ENCODE peak calls at places on chromosome 7, in five cellular contexts. One of them, this sample, is unnamed.

GRCh38 chr7:50728184-50728583 is 54.5 kb downstream of the GRB10 start:
- DNase-seq in IMR-90: peak
- DNase-seq in stomach: no peak
- DNase-seq in fibroblast of the aortic adventitia: peak
- DNase-seq in AG09309: no peak
- DNase-seq in this sample: no peak

GRCh38 chr7:30927559-30927958 is 15.9 kb downstream of the AQP1 start:
- DNase-seq in fibroblast of the aortic adventitia: no peak
- DNase-seq in IMR-90: no peak
- DNase-seq in stomach: no peak
- DNase-seq in AG09309: no peak
- DNase-seq in this sample: no peak

GRCh38 chr7:149422065-149422913 is 38.6 kb downstream of the ZNF777 start:
- DNase-seq in AG09309: no peak
- DNase-seq in stomach: peak
- DNase-seq in IMR-90: peak
- DNase-seq in fibroblast of the aortic adventitia: peak
- DNase-seq in this sample: no peak

GRCh38 chr7:28868700-28869099 is 89.4 kb downstream of the TRIL start:
- DNase-seq in stomach: no peak
- DNase-seq in fibroblast of the aortic adventitia: no peak
- DNase-seq in IMR-90: no peak
- DNase-seq in AG09309: no peak
- DNase-seq in this sample: no peak

GRCh38 chr7:124536156-124536762 is 229.3 kb downstream of the GPR37 start:
- DNase-seq in IMR-90: peak
- DNase-seq in fibroblast of the aortic adventitia: no peak
- DNase-seq in AG09309: no peak
- DNase-seq in stomach: no peak
- DNase-seq in this sample: no peak

GRCh38 chr7:98659746-98660145 is 42.7 kb downstream of the NPTX2 start:
- DNase-seq in stomach: no peak
- DNase-seq in IMR-90: no peak
- DNase-seq in fibroblast of the aortic adventitia: no peak
- DNase-seq in AG09309: no peak
- DNase-seq in this sample: no peak

GRCh38 chr7:131424219-131424822 is 96.6 kb downstream of the MKLN1 start:
- DNase-seq in fibroblast of the aortic adventitia: peak
- DNase-seq in stomach: no peak
- DNase-seq in IMR-90: peak
- DNase-seq in AG09309: peak
- DNase-seq in this sample: no peak

GRCh38 chr7:13980474-13980873 is 9.0 kb downstream of the ETV1 start:
- DNase-seq in AG09309: no peak
- DNase-seq in IMR-90: no peak
- DNase-seq in stomach: no peak
- DNase-seq in fibroblast of the aortic adventitia: peak
- DNase-seq in this sample: no peak

GRCh38 chr7:45920543-45921380 is at the start of gene IGFBP3:
- DNase-seq in stomach: no peak
- DNase-seq in IMR-90: peak
- DNase-seq in fibroblast of the aortic adventitia: peak
- DNase-seq in AG09309: no peak
- DNase-seq in this sample: no peak

GRCh38 chr7:129210256-129210988 is 14.4 kb upstream of the AHCYL2 start:
- DNase-seq in stomach: peak
- DNase-seq in IMR-90: peak
- DNase-seq in AG09309: no peak
- DNase-seq in fibroblast of the aortic adventitia: peak
- DNase-seq in this sample: no peak

GRCh38 chr7:81267508-81267907 is 348.7 kb upstream of the SEMA3C start:
- DNase-seq in fibroblast of the aortic adventitia: peak
- DNase-seq in IMR-90: peak
- DNase-seq in AG09309: no peak
- DNase-seq in stomach: no peak
- DNase-seq in this sample: no peak

GRCh38 chr7:12802070-12802469 is 114.6 kb downstream of the ARL4A start:
- DNase-seq in IMR-90: no peak
- DNase-seq in stomach: peak
- DNase-seq in AG09309: no peak
- DNase-seq in fibroblast of the aortic adventitia: no peak
- DNase-seq in this sample: peak

GRCh38 chr7:6169805-6170520 is 102.5 kb downstream of the CYTH3 start:
- DNase-seq in fibroblast of the aortic adventitia: no peak
- DNase-seq in IMR-90: no peak
- DNase-seq in AG09309: no peak
- DNase-seq in stomach: no peak
- DNase-seq in this sample: no peak

GRCh38 chr7:17405786-17406185 is 107.3 kb downstream of the AHR start:
- DNase-seq in fibroblast of the aortic adventitia: peak
- DNase-seq in IMR-90: peak
- DNase-seq in stomach: no peak
- DNase-seq in AG09309: peak
- DNase-seq in this sample: no peak

GRCh38 chr7:38107486-38107893 is 70.6 kb upstream of the STARD3NL start:
- DNase-seq in fibroblast of the aortic adventitia: peak
- DNase-seq in IMR-90: peak
- DNase-seq in stomach: peak
- DNase-seq in AG09309: no peak
- DNase-seq in this sample: peak

GRCh38 chr7:65338346-65338745 is 35.3 kb upstream of the ZNF92 start:
- DNase-seq in fibroblast of the aortic adventitia: no peak
- DNase-seq in IMR-90: no peak
- DNase-seq in AG09309: no peak
- DNase-seq in stomach: no peak
- DNase-seq in this sample: no peak

GRCh38 chr7:100826546-100827329 is 585 bp downstream of the EPHB4 start:
- DNase-seq in IMR-90: no peak
- DNase-seq in AG09309: no peak
- DNase-seq in fibroblast of the aortic adventitia: no peak
- DNase-seq in stomach: no peak
- DNase-seq in this sample: no peak

GRCh38 chr7:74625446-74625845 is 32.1 kb upstream of the GTF2I start:
- DNase-seq in AG09309: peak
- DNase-seq in fibroblast of the aortic adventitia: peak
- DNase-seq in IMR-90: peak
- DNase-seq in stomach: no peak
- DNase-seq in this sample: peak

DNA sequence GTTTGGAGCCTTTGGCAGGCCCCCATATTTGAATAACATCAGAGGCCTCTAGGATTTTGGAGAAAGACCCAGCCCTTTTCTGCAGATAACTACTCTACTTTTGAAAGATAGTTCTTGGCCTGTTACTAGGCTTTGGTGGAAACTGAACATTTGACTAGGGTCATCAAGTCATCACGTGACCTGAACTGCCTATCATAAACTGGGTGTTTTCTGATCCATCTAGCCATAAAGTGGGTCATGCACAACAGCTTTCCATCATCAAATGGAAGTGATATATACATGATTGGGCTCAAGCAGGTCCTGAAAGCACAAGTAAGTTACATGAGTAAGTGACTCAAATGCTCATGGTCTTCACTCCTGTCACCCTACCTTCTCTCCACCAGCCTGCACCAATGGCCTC is 552.3 kb upstream of the GRM3 start:
- DNase-seq in AG09309: no peak
- DNase-seq in IMR-90: no peak
- DNase-seq in fibroblast of the aortic adventitia: no peak
- DNase-seq in stomach: no peak
- DNase-seq in this sample: no peak
- H3K4me3 ChIP-seq in AG09309: no peak
- H3K4me3 ChIP-seq in IMR-90: no peak
- H3K4me3 ChIP-seq in fibroblast of the aortic adventitia: no peak
- H3K4me3 ChIP-seq in stomach: no peak
- H3K4me3 ChIP-seq in this sample: no peak

GRCh38 chr7:26155531-26156375 is 3.8 kb downstream of the NFE2L3 start:
- DNase-seq in AG09309: peak
- DNase-seq in fibroblast of the aortic adventitia: peak
- DNase-seq in IMR-90: peak
- DNase-seq in stomach: no peak
- DNase-seq in this sample: peak
- TF ChIP-seq CTCF in AG09309: no peak
- TF ChIP-seq CTCF in fibroblast of the aortic adventitia: no peak
- TF ChIP-seq CTCF in IMR-90: no peak
- TF ChIP-seq CTCF in stomach: no peak
- TF ChIP-seq CTCF in this sample: peak

GRCh38 chr7:95324396-95324795 is at the start of gene PON1:
- DNase-seq in IMR-90: no peak
- DNase-seq in fibroblast of the aortic adventitia: no peak
- DNase-seq in AG09309: no peak
- DNase-seq in stomach: no peak
- DNase-seq in this sample: no peak
- H3K4me3 ChIP-seq in IMR-90: no peak
- H3K4me3 ChIP-seq in fibroblast of the aortic adventitia: no peak
- H3K4me3 ChIP-seq in AG09309: no peak
- H3K4me3 ChIP-seq in stomach: no peak
- H3K4me3 ChIP-seq in this sample: no peak

GRCh38 chr7:104111294-104111693 is 96.5 kb downstream of the ORC5 start:
- DNase-seq in stomach: no peak
- DNase-seq in IMR-90: no peak
- DNase-seq in AG09309: no peak
- DNase-seq in fibroblast of the aortic adventitia: no peak
- DNase-seq in this sample: no peak

DNA sequence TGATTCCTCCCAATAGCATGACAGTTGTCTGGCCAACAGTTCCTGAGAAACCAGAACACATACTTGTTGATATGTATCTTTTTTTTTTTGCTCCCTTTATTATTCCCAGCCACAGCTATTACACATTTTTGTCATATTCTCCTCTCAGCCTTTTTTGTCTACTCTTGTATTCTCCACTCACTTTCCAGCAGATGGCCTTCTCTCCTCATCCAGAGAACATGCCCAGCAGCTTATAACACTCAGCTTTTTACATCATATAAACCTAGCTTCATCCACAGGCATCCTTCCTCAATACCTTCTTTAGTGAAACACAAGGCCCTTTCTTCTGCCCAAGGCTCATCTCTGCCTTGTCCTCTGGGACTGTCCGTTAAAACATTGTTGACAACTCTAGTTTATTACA is 101.7 kb downstream of the ORC5 start:
- DNase-seq in IMR-90: peak
- DNase-seq in stomach: no peak
- DNase-seq in fibroblast of the aortic adventitia: peak
- DNase-seq in AG09309: peak
- DNase-seq in this sample: peak
- TF ChIP-seq CTCF in IMR-90: peak
- TF ChIP-seq CTCF in stomach: no peak
- TF ChIP-seq CTCF in fibroblast of the aortic adventitia: peak
- TF ChIP-seq CTCF in AG09309: peak
- TF ChIP-seq CTCF in this sample: peak

GRCh38 chr7:112080441-112080840 is 125.8 kb downstream of the DOCK4 start:
- DNase-seq in IMR-90: peak
- DNase-seq in AG09309: peak
- DNase-seq in fibroblast of the aortic adventitia: peak
- DNase-seq in stomach: no peak
- DNase-seq in this sample: peak
- H3K4me3 ChIP-seq in IMR-90: no peak
- H3K4me3 ChIP-seq in AG09309: peak
- H3K4me3 ChIP-seq in fibroblast of the aortic adventitia: no peak
- H3K4me3 ChIP-seq in stomach: no peak
- H3K4me3 ChIP-seq in this sample: no peak

GRCh38 chr7:49488573-49488972 is 284.9 kb upstream of the VWC2 start:
- DNase-seq in stomach: no peak
- DNase-seq in IMR-90: no peak
- DNase-seq in AG09309: no peak
- DNase-seq in fibroblast of the aortic adventitia: no peak
- DNase-seq in this sample: no peak

GRCh38 chr7:49479421-49479820 is 294.0 kb upstream of the VWC2 start:
- DNase-seq in stomach: no peak
- DNase-seq in fibroblast of the aortic adventitia: no peak
- DNase-seq in IMR-90: no peak
- DNase-seq in AG09309: no peak
- DNase-seq in this sample: no peak

GRCh38 chr7:49479936-49480544 is 293.4 kb upstream of the VWC2 start:
- DNase-seq in fibroblast of the aortic adventitia: no peak
- DNase-seq in AG09309: no peak
- DNase-seq in stomach: no peak
- DNase-seq in IMR-90: no peak
- DNase-seq in this sample: no peak

GRCh38 chr7:49486974-49487919 is 286.2 kb upstream of the VWC2 start:
- DNase-seq in stomach: no peak
- DNase-seq in AG09309: no peak
- DNase-seq in fibroblast of the aortic adventitia: no peak
- DNase-seq in IMR-90: no peak
- DNase-seq in this sample: no peak

GRCh38 chr7:49483142-49483541 is 290.3 kb upstream of the VWC2 start:
- DNase-seq in stomach: no peak
- DNase-seq in IMR-90: no peak
- DNase-seq in fibroblast of the aortic adventitia: no peak
- DNase-seq in AG09309: no peak
- DNase-seq in this sample: no peak
- TF ChIP-seq CTCF in stomach: no peak
- TF ChIP-seq CTCF in IMR-90: no peak
- TF ChIP-seq CTCF in fibroblast of the aortic adventitia: no peak
- TF ChIP-seq CTCF in AG09309: no peak
- TF ChIP-seq CTCF in this sample: no peak

DNA sequence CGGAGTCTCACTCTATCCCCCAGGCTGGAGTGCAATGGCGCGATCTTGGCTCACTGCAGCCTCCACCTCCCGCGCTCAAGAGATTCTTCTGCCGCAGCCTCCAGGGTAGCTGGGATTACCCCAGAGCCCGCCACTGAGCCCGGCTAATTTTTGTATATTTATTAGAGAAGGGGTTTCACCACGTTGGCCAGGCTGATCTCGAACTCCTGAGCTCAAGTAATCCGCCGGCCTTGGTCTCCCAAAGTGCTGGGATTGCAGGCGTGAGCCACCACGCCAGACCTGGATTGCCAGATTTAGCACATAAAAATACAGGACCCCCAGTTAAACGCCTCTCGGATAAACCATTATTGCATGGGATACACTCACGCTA is 428 bp upstream of the GATAD1 start:
- DNase-seq in AG09309: no peak
- DNase-seq in stomach: no peak
- DNase-seq in fibroblast of the aortic adventitia: no peak
- DNase-seq in IMR-90: no peak
- DNase-seq in this sample: no peak
- H3K4me3 ChIP-seq in AG09309: no peak
- H3K4me3 ChIP-seq in stomach: peak
- H3K4me3 ChIP-seq in fibroblast of the aortic adventitia: no peak
- H3K4me3 ChIP-seq in IMR-90: no peak
- H3K4me3 ChIP-seq in this sample: no peak

GRCh38 chr7:103074519-103075336 is at the start of the genes ARMC10 and FBXL13:
- DNase-seq in stomach: peak
- DNase-seq in IMR-90: peak
- DNase-seq in fibroblast of the aortic adventitia: peak
- DNase-seq in AG09309: peak
- DNase-seq in this sample: peak
- TF ChIP-seq CTCF in stomach: no peak
- TF ChIP-seq CTCF in IMR-90: peak
- TF ChIP-seq CTCF in fibroblast of the aortic adventitia: no peak
- TF ChIP-seq CTCF in AG09309: peak
- TF ChIP-seq CTCF in this sample: no peak